ENCODE peak calls at places on chromosomes 11 and 22, in eight cellular contexts. One of them, this sample, is unnamed.

GRCh38 chr11:103682318-103683184 is 353.9 kb upstream of the DDI1 start:
- DNase-seq in substantia nigra: peak; percentile 49
- DNase-seq in astrocyte of the cerebellum: peak; percentile 52
- DNase-seq in lung: peak; percentile 63
- DNase-seq in activated CD4-positive, CD25-positive, alpha-beta regulatory T cell: peak; percentile 11
- DNase-seq in upper lobe of left lung: peak; percentile 62
- DNase-seq in iPS-NIHi11: peak; percentile 76
- DNase-seq in NCI-H460: peak; percentile 41
- DNase-seq in this sample: peak; percentile 83

GRCh38 chr11:102256251-102256650 is 61.0 kb upstream of the BIRC3 start:
- DNase-seq in substantia nigra: no peak
- DNase-seq in astrocyte of the cerebellum: no peak
- DNase-seq in lung: no peak
- DNase-seq in activated CD4-positive, CD25-positive, alpha-beta regulatory T cell: no peak
- DNase-seq in upper lobe of left lung: no peak
- DNase-seq in iPS-NIHi11: no peak
- DNase-seq in NCI-H460: no peak
- DNase-seq in this sample: no peak

GRCh38 chr11:90426442-90426841 is 203.6 kb upstream of the CHORDC1 start:
- DNase-seq in substantia nigra: no peak
- DNase-seq in astrocyte of the cerebellum: no peak
- DNase-seq in lung: no peak
- DNase-seq in activated CD4-positive, CD25-positive, alpha-beta regulatory T cell: no peak
- DNase-seq in upper lobe of left lung: no peak
- DNase-seq in iPS-NIHi11: no peak
- DNase-seq in NCI-H460: no peak
- DNase-seq in this sample: no peak

GRCh38 chr11:30586251-30587144 is at the start of gene MPPED2:
- DNase-seq in substantia nigra: peak; percentile 54
- DNase-seq in astrocyte of the cerebellum: no peak
- DNase-seq in lung: no peak
- DNase-seq in activated CD4-positive, CD25-positive, alpha-beta regulatory T cell: no peak
- DNase-seq in upper lobe of left lung: no peak
- DNase-seq in iPS-NIHi11: peak; percentile 83
- DNase-seq in NCI-H460: no peak
- DNase-seq in this sample: peak; percentile 14

GRCh38 chr11:819129-819931 is 616 bp downstream of the PNPLA2 start:
- DNase-seq in substantia nigra: peak; percentile 85
- DNase-seq in astrocyte of the cerebellum: peak; percentile 44
- DNase-seq in lung: peak; percentile 93
- DNase-seq in activated CD4-positive, CD25-positive, alpha-beta regulatory T cell: peak; percentile 88
- DNase-seq in upper lobe of left lung: peak; percentile 96
- DNase-seq in iPS-NIHi11: peak; percentile 94
- DNase-seq in NCI-H460: peak; percentile 76
- DNase-seq in this sample: peak; percentile 91

GRCh38 chr22:30265851-30266444 is 703 bp downstream of the OSM start:
- DNase-seq in substantia nigra: peak; percentile 41
- DNase-seq in astrocyte of the cerebellum: no peak
- DNase-seq in lung: peak; percentile 67
- DNase-seq in activated CD4-positive, CD25-positive, alpha-beta regulatory T cell: peak; percentile 60
- DNase-seq in upper lobe of left lung: peak; percentile 79
- DNase-seq in iPS-NIHi11: no peak
- DNase-seq in NCI-H460: no peak
- DNase-seq in this sample: no peak

GRCh38 chr22:28017859-28018258 is 98.8 kb upstream of the PITPNB start:
- DNase-seq in substantia nigra: no peak
- DNase-seq in astrocyte of the cerebellum: no peak
- DNase-seq in lung: no peak
- DNase-seq in activated CD4-positive, CD25-positive, alpha-beta regulatory T cell: no peak
- DNase-seq in upper lobe of left lung: peak; percentile 8
- DNase-seq in iPS-NIHi11: no peak
- DNase-seq in NCI-H460: no peak
- DNase-seq in this sample: no peak

GRCh38 chr22:31659246-31659645 is 2.8 kb downstream of the PISD start:
- DNase-seq in substantia nigra: no peak
- DNase-seq in astrocyte of the cerebellum: no peak
- DNase-seq in lung: no peak
- DNase-seq in activated CD4-positive, CD25-positive, alpha-beta regulatory T cell: no peak
- DNase-seq in upper lobe of left lung: no peak
- DNase-seq in iPS-NIHi11: no peak
- DNase-seq in NCI-H460: no peak
- DNase-seq in this sample: no peak

GRCh38 chr11:66467034-66467659 is 442 bp downstream of the PELI3 start:
- DNase-seq in substantia nigra: peak; percentile 41
- DNase-seq in astrocyte of the cerebellum: no peak
- DNase-seq in lung: no peak
- DNase-seq in activated CD4-positive, CD25-positive, alpha-beta regulatory T cell: no peak
- DNase-seq in upper lobe of left lung: no peak
- DNase-seq in iPS-NIHi11: peak; percentile 77
- DNase-seq in NCI-H460: no peak
- DNase-seq in this sample: no peak

GRCh38 chr11:3074912-3075589 is 17.8 kb upstream of the CARS1 start:
- DNase-seq in substantia nigra: no peak
- DNase-seq in astrocyte of the cerebellum: no peak
- DNase-seq in lung: no peak
- DNase-seq in activated CD4-positive, CD25-positive, alpha-beta regulatory T cell: no peak
- DNase-seq in upper lobe of left lung: no peak
- DNase-seq in iPS-NIHi11: no peak
- DNase-seq in NCI-H460: no peak
- DNase-seq in this sample: no peak

GRCh38 chr22:22154068-22154467 is 90.5 kb upstream of the VPREB1 start:
- DNase-seq in substantia nigra: no peak
- DNase-seq in astrocyte of the cerebellum: no peak
- DNase-seq in lung: no peak
- DNase-seq in activated CD4-positive, CD25-positive, alpha-beta regulatory T cell: no peak
- DNase-seq in upper lobe of left lung: no peak
- DNase-seq in iPS-NIHi11: no peak
- DNase-seq in NCI-H460: no peak
- DNase-seq in this sample: no peak

GRCh38 chr11:8638300-8638699 is 44.2 kb downstream of the TRIM66 start:
- DNase-seq in substantia nigra: no peak
- DNase-seq in astrocyte of the cerebellum: no peak
- DNase-seq in lung: no peak
- DNase-seq in activated CD4-positive, CD25-positive, alpha-beta regulatory T cell: no peak
- DNase-seq in upper lobe of left lung: no peak
- DNase-seq in iPS-NIHi11: no peak
- DNase-seq in NCI-H460: no peak
- DNase-seq in this sample: no peak